ENCODE peak calls at places on chromosomes 11 and 22, in four cellular contexts. R is epithelial cell of esophagus, B is astrocyte of the cerebellum, M is fibroblast of mammary gland. O is an unnamed sample.

GRCh38 chr11:33536178-33536577 is 164.4 kb downstream of the C11orf91 start:
- DNase-seq in R (no peak), M (no peak), B (no peak), O (no peak)

GRCh38 chr11:66617148-66617814 is 851 bp downstream of the RBM14 start:
- DNase-seq in R (peak), M (peak), B (no peak), O (no peak)

GRCh38 chr22:41009222-41009948 is 58.2 kb downstream of the RBX1 start:
- DNase-seq in B (peak), M (peak), R (peak), O (no peak)

GRCh38 chr11:94272738-94273313 is 31.6 kb upstream of the IZUMO1R start:
- DNase-seq in M (no peak), B (no peak), R (no peak), O (no peak)

GRCh38 chr11:69799582-69799981 is 19.6 kb downstream of the FGF3 start:
- DNase-seq in B (no peak), M (peak), R (peak), O (no peak)

GRCh38 chr11:118677977-118678376 is 1.5 kb downstream of the TREH start:
- DNase-seq in R (no peak), B (no peak), M (no peak), O (no peak)

GRCh38 chr11:97751405-97751804 is 1269.3 kb upstream of the CNTN5 start:
- DNase-seq in M (no peak), B (no peak), R (no peak), O (no peak)

GRCh38 chr11:18669629-18670162 is 28.9 kb upstream of the TMEM86A start:
- DNase-seq in B (no peak), R (no peak), M (no peak), O (no peak)

GRCh38 chr22:44975444-44976262 is 34.2 kb downstream of the PHF21B start:
- DNase-seq in R (peak), M (peak), B (peak), O (peak)

GRCh38 chr11:108125126-108125525 is 3.8 kb downstream of the ACAT1 start:
- DNase-seq in M (no peak), R (no peak), B (no peak), O (no peak)

GRCh38 chr22:41367039-41367679 is 14.6 kb upstream of the TEF start:
- DNase-seq in M (peak), B (peak), R (peak), O (peak)

GRCh38 chr11:128691802-128692749 is 1.8 kb upstream of the FLI1 start:
- DNase-seq in R (no peak), B (no peak), M (no peak), O (no peak)

GRCh38 chr22:29626497-29627195 is 23.2 kb downstream of the NF2 start:
- DNase-seq in B (peak), M (peak), R (peak), O (peak)

GRCh38 chr11:128739589-128739988 is 45.7 kb downstream of the FLI1 start:
- DNase-seq in R (no peak), M (no peak), B (no peak), O (no peak)

GRCh38 chr11:76120513-76121081 is 85.7 kb downstream of the WNT11 start:
- DNase-seq in M (no peak), B (peak), R (no peak), O (no peak)

GRCh38 chr11:115884800-115885445 is 380.7 kb upstream of the CADM1 start:
- DNase-seq in R (no peak), B (no peak), M (no peak), O (no peak)

GRCh38 chr22:33919591-33920501 is at the start of gene LARGE1:
- DNase-seq in M (no peak), B (no peak), R (peak), O (no peak)

GRCh38 chr11:117829369-117829725 is 4.8 kb upstream of the FXYD2 start:
- DNase-seq in B (no peak), M (no peak), R (no peak), O (no peak)

GRCh38 chr22:35457729-35458546 is 58.0 kb downstream of the MCM5 start:
- DNase-seq in B (no peak), M (peak), R (peak), O (no peak)

GRCh38 chr22:45154383-45154782 is 9.3 kb upstream of the NUP50 start:
- DNase-seq in B (no peak), R (peak), M (peak), O (no peak)

GRCh38 chr22:47205562-47205961 is 443.1 kb downstream of the TBC1D22A start:
- DNase-seq in M (no peak), R (no peak), B (no peak), O (no peak)

DNA sequence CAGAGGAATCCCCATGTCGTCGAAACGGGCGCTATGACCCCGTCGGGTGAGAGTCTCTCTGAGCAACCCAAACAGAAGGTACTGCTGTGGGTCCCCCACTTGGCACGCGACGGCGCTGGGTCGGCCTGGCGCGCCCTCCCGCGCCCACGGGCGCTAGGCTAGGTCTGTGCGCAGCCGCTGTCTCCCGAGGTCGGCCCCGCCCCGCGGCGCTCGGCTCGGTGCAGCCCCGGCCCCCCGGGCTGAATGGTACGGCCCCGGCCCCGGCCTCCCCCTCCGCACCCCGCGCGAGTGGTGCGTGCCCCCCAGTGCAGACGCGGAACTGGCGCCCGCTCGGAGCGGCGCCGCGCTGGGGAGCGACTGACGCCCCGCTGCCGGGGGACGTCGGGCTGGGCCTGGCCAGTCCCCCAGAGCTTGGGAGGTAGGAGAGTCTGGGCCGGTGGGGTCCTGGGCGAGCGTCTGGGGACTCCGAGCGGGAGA is at the start of gene MADD:
- DNase-seq in M (peak), B (no peak), R (peak), O (no peak)
- TF ChIP-seq CTCF in M (no peak), B (no peak), R (no peak), O (no peak)

GRCh38 chr11:55942785-55943392 is 6.7 kb upstream of the OR5I1 start:
- DNase-seq in M (peak), B (no peak), R (peak), O (no peak)
- TF ChIP-seq CTCF in M (peak), B (no peak), R (peak), O (peak)

GRCh38 chr11:96001037-96001436 is 77.1 kb upstream of the MTMR2 start:
- DNase-seq in R (peak), M (peak), B (peak), O (no peak)
- TF ChIP-seq CTCF in R (no peak), M (no peak), B (no peak), O (no peak)

GRCh38 chr11:59528741-59529140 is 17.4 kb downstream of the OR4D9 start:
- DNase-seq in R (no peak), B (no peak), M (no peak), O (no peak)

GRCh38 chr11:59520741-59521140 is 9.4 kb downstream of the OR4D9 start:
- DNase-seq in B (no peak), M (no peak), R (no peak), O (no peak)

GRCh38 chr11:59523541-59523940 is 12.2 kb downstream of the OR4D9 start:
- DNase-seq in B (no peak), M (no peak), R (no peak), O (no peak)
- TF ChIP-seq CTCF in B (no peak), M (no peak), R (no peak), O (no peak)

O was measured in kidney epithelial cell.